ENCODE peak calls at places on chromosomes 2 and 18, in seven cellular contexts. R, Q, A, L, X, S and E are unnamed samples.

GRCh38 chr2:75561566-75562512 is 1.1 kb upstream of the EVA1A start:
- DNase-seq in A (no peak), X (no peak), L (no peak), R (no peak), Q (no peak), S (no peak), E (no peak)

GRCh38 chr2:74772071-74772470 is 61.9 kb upstream of the HK2 start:
- DNase-seq in A (no peak), Q (no peak), X (no peak), S (no peak), L (no peak), R (no peak), E (no peak)

GRCh38 chr2:86274918-86275275 is 62.5 kb downstream of the REEP1 start:
- DNase-seq in Q (peak; percentile 89), S (no peak), R (no peak), A (no peak), X (no peak), L (no peak), E (no peak)

GRCh38 chr2:218194880-218195279 is 22.1 kb upstream of the ARPC2 start:
- DNase-seq in S (no peak), X (no peak), L (no peak), R (no peak), Q (peak; percentile 52), A (no peak), E (no peak)

GRCh38 chr2:23009545-23010149 is 375.3 kb upstream of the KLHL29 start:
- DNase-seq in X (no peak), R (no peak), L (no peak), S (no peak), A (no peak), Q (no peak), E (no peak)

GRCh38 chr2:218271487-218271797 is 1.1 kb downstream of the PNKD start:
- DNase-seq in Q (peak; percentile 71), X (no peak), L (no peak), R (no peak), S (no peak), A (no peak), E (no peak)

GRCh38 chr2:70123051-70123828 is 36.0 kb downstream of the PCBP1 start:
- DNase-seq in S (no peak), A (no peak), R (peak; percentile 50), Q (peak; percentile 72), L (no peak), X (no peak), E (no peak)

GRCh38 chr2:113155331-113155730 is 18.4 kb upstream of the PSD4 start:
- DNase-seq in Q (peak; percentile 10), X (no peak), R (no peak), S (no peak), A (no peak), L (no peak), E (no peak)

GRCh38 chr2:152395132-152396024 is 60.4 kb downstream of the FMNL2 start:
- DNase-seq in Q (no peak), A (no peak), X (no peak), L (no peak), S (no peak), R (no peak), E (no peak)

GRCh38 chr2:178819992-178820391 is 12.8 kb upstream of the TTN start:
- DNase-seq in S (no peak), L (no peak), A (no peak), X (peak; percentile 4), R (no peak), Q (no peak), E (no peak)

GRCh38 chr2:54665436-54665856 is 58.0 kb upstream of the EML6 start:
- DNase-seq in R (peak; percentile 42), X (peak; percentile 31), S (peak; percentile 44), A (no peak), L (no peak), Q (peak; percentile 54), E (peak; percentile 50)

GRCh38 chr2:31893093-31893492 is 117.7 kb downstream of the MEMO1 start:
- DNase-seq in R (no peak), S (no peak), L (no peak), X (no peak), A (no peak), Q (no peak), E (no peak)

GRCh38 chr18:3171631-3172030 is 48.1 kb downstream of the MYOM1 start:
- DNase-seq in Q (no peak), R (no peak), L (no peak), X (no peak), A (no peak), S (no peak), E (no peak)

GRCh38 chr2:9083287-9083686 is 79.8 kb upstream of the MBOAT2 start:
- DNase-seq in S (no peak), Q (no peak), L (no peak), R (no peak), X (no peak), A (no peak), E (no peak)

GRCh38 chr2:9089831-9090230 is 86.3 kb upstream of the MBOAT2 start:
- DNase-seq in A (no peak), Q (no peak), L (no peak), X (no peak), R (no peak), S (no peak), E (no peak)

GRCh38 chr2:9087151-9087681 is 83.7 kb upstream of the MBOAT2 start:
- DNase-seq in S (no peak), L (no peak), A (no peak), Q (no peak), R (no peak), X (no peak), E (no peak)

GRCh38 chr2:9085353-9085752 is 81.9 kb upstream of the MBOAT2 start:
- DNase-seq in R (no peak), L (no peak), X (no peak), A (no peak), Q (no peak), S (no peak), E (no peak)

GRCh38 chr2:9086465-9086864 is 83.0 kb upstream of the MBOAT2 start:
- DNase-seq in A (no peak), X (no peak), R (no peak), S (no peak), Q (no peak), L (no peak), E (no peak)
- H3K27ac ChIP-seq in A (no peak overlapping the region), X (no peak overlapping the region), R (no peak overlapping the region), S (no peak overlapping the region), Q (no peak overlapping the region), L (no peak overlapping the region), E (no peak overlapping the region)

DNA sequence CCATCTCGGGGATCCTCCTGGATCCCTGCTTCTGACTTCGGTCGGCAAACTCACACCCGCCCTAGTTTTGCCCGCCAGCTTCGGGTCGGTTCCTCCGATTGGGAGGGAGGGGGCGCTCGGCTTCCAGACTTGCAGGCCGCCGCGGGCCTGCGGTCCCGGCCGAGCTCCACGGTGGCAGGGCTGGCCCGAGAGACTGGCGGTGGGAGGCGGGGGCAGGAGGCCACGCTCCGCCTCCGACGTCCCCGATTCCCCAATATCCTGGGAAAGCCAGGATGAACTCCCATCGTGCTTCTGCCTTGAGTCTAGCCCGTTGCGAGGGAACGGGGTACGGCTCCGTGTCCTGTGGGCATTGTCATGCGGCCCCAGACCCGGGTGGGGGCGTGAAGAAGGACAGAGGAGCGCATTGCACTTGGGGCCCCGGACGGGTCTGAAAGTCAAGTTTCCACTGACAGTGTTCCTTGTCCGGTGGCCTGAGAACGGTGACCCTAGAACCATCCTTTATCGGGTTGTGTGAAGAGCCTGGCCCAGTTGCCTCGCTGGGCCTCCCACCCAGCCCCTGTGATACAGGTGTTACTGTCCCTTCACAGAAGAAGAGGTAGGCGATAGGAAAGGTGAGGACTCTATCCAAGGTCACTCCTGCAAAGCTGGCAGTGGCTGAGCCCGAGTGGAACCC is 2.4 kb upstream of the INHBB start:
- DNase-seq in L (peak; percentile 95), Q (peak; percentile 67), A (peak; percentile 88), R (peak; percentile 60), S (peak; percentile 47), X (peak; percentile 43), E (peak; percentile 66)
- H3K4me3 ChIP-seq in L (no peak overlapping the region), Q (no peak overlapping the region), A (peak overlapping the region; percentile 57), R (no peak overlapping the region), S (no peak overlapping the region), X (no peak overlapping the region), E (peak overlapping the region; percentile 13)

DNA sequence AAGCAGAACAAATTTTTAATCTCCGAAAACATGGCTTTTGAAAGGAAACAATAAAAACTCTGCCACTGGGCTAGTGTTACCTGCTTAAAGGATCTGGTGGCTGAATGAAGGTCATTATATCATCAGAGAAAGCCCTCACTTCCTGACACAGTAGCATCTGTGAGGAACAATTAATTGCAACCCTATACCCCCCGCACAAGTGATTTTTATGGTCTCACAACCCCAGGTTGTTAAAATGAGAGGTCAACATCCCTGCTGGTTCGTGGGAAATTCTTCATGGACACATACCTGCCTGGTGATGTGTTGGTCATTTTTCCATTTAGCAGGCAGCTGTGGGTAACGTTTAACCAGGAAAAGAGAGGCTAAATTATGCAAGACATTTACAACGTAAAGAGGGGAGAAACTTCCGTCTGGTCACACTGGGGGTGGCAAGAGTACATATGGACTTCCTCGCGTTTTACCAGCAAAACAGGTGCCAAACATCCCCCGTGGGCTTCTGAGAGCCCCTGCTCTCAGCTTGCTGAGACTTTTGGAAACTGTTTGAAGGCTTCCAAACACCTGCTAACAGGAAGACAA is 29.2 kb downstream of the NIFK start:
- DNase-seq in R (no peak), A (no peak), L (no peak), Q (peak; percentile 47), X (no peak), S (no peak), E (no peak)
- H3K27ac ChIP-seq in R (no peak overlapping the region), A (peak overlapping the region; percentile 26), L (peak overlapping the region; percentile 21), Q (peak overlapping the region; percentile 72), X (no peak overlapping the region), S (no peak overlapping the region), E (no peak overlapping the region)

GRCh38 chr2:236271851-236272250 is 7.6 kb upstream of the ASB18 start:
- DNase-seq in L (no peak), Q (no peak), S (no peak), R (no peak), A (no peak), X (no peak), E (no peak)
- H3K4me3 ChIP-seq in L (no peak overlapping the region), Q (no peak overlapping the region), S (no peak overlapping the region), R (no peak overlapping the region), A (no peak overlapping the region), X (no peak overlapping the region), E (no peak overlapping the region)